ENCODE peak calls at places on chromosomes 13 and 19, in four cellular contexts. A, C, T and Y are unnamed samples.

GRCh38 chr19:3959766-3960131 is 11.2 kb downstream of the DAPK3 start:
- DNase-seq in A (no peak), C (no peak), T (no peak), Y (no peak)

GRCh38 chr19:45238556-45238955 is 6.7 kb downstream of the EXOC3L2 start:
- DNase-seq in A (no peak), C (no peak), T (no peak), Y (peak)

GRCh38 chr13:28001837-28002473 is 13.5 kb upstream of the URAD start:
- DNase-seq in A (no peak), C (no peak), T (no peak), Y (no peak)

GRCh38 chr19:38733493-38734175 is 10.6 kb downstream of the CAPN12 start:
- DNase-seq in A (peak), C (no peak), T (no peak), Y (no peak)

GRCh38 chr13:38824342-38824741 is 137.5 kb downstream of the FREM2 start:
- DNase-seq in A (no peak), C (no peak), T (no peak), Y (peak)

GRCh38 chr13:111211789-111212516 is 96.8 kb downstream of the ARHGEF7 start:
- DNase-seq in A (no peak), C (no peak), T (no peak), Y (peak)

GRCh38 chr13:93234459-93234858 is 7.9 kb downstream of the GPC6 start:
- DNase-seq in A (no peak), C (no peak), T (no peak), Y (no peak)

GRCh38 chr19:16894080-16894479 is 5.3 kb downstream of the F2RL3 start:
- DNase-seq in A (no peak), C (no peak), T (no peak), Y (no peak)

GRCh38 chr19:48553676-48554384 is 1.9 kb downstream of the SULT2B1 start:
- DNase-seq in A (peak), C (no peak), T (no peak), Y (peak)

GRCh38 chr19:42253245-42254082 is 1.5 kb downstream of the ERF start:
- DNase-seq in A (peak), C (no peak), T (peak), Y (peak)

GRCh38 chr13:33761744-33762143 is 56.2 kb upstream of the RFC3 start:
- DNase-seq in A (peak), C (no peak), T (no peak), Y (peak)

GRCh38 chr19:1027953-1028902 is 1.8 kb downstream of the CNN2 start:
- DNase-seq in A (peak), C (no peak), T (no peak), Y (peak)

GRCh38 chr13:28268800-28269223 is 130.5 kb downstream of the PAN3 start:
- DNase-seq in A (no peak), C (no peak), T (no peak), Y (no peak)

GRCh38 chr19:2424686-2425621 is 2.4 kb downstream of the TIMM13 start:
- DNase-seq in A (peak), C (no peak), T (peak), Y (peak)

GRCh38 chr13:79385694-79386093 is 20.4 kb downstream of the RBM26 start:
- DNase-seq in A (no peak), C (no peak), T (no peak), Y (no peak)

GRCh38 chr19:54373781-54374266 is 9.1 kb upstream of the LAIR1 start:
- DNase-seq in A (no peak), C (no peak), T (no peak), Y (no peak)

GRCh38 chr13:71218960-71219359 is 648.0 kb downstream of the DACH1 start:
- DNase-seq in A (no peak), C (no peak), T (no peak), Y (peak)

GRCh38 chr13:80382576-80382975 is 41.6 kb upstream of the SPRY2 start:
- DNase-seq in A (no peak), C (no peak), T (no peak), Y (no peak)

GRCh38 chr19:6887326-6887725 is at the start of gene ADGRE1:
- DNase-seq in A (no peak), C (no peak), T (no peak), Y (no peak)

GRCh38 chr13:23445794-23446193 is 12.3 kb upstream of the SACS start:
- DNase-seq in A (no peak), C (no peak), T (no peak), Y (no peak)

GRCh38 chr19:33905473-33905936 is 108.8 kb downstream of the KCTD15 start:
- DNase-seq in A (no peak), C (no peak), T (no peak), Y (peak)

GRCh38 chr19:52007436-52007804 is 591 bp downstream of the ZNF615 start:
- DNase-seq in A (peak), C (no peak), T (peak), Y (peak)

GRCh38 chr13:39037410-39037879 is 444 bp downstream of the PROSER1 start:
- DNase-seq in A (no peak), C (no peak), T (peak), Y (no peak)

GRCh38 chr13:75038315-75038881 is 443.6 kb downstream of the TBC1D4 start:
- DNase-seq in A (no peak), C (no peak), T (no peak), Y (no peak)

GRCh38 chr19:43457809-43458208 is 7.6 kb downstream of the LYPD3 start:
- DNase-seq in A (no peak), C (no peak), T (no peak), Y (no peak)